ENCODE peak calls at places on chromosomes 7 and 10, in ten cellular contexts. A is hepatic stellate cell; O is foreskin fibroblast; S is hypothalamus; Z is WERI-Rb-1; M is activated CD4-positive, alpha-beta memory T cell treated with anti-CD3 and anti-CD28 coated beads for 36 hours; W is left colon; Y is NCI-H510A treated with DMSO at 0.1 percent for 48 hours; I is T-cell; Q is A172. R is an unnamed sample.
A peak's percentile ranks its signal among the peaks of the same experiment; 100 is the strongest.

GRCh38 chr7:138835087-138835486 is 37.1 kb upstream of the ATP6V0A4 start:
- DNase-seq in A (no peak), O (no peak), S (no peak), Z (no peak), M (no peak), W (no peak), Y (no peak), I (no peak), Q (no peak), R (no peak)

GRCh38 chr7:86644282-86645173 is 819 bp downstream of the GRM3 start:
- DNase-seq in A (no peak), O (no peak), S (peak; percentile 52), Z (no peak), M (no peak), W (no peak), Y (no peak), I (no peak), Q (no peak), R (no peak)

GRCh38 chr7:121992046-121992445 is 119.1 kb downstream of the PTPRZ1 start:
- DNase-seq in A (no peak), O (no peak), S (no peak), Z (no peak), M (no peak), W (no peak), Y (no peak), I (no peak), Q (no peak), R (no peak)

GRCh38 chr7:101362334-101363195 is at the start of gene COL26A1:
- DNase-seq in A (peak; percentile 47), O (peak; percentile 56), S (no peak), Z (peak; percentile 61), M (peak; percentile 20), W (no peak), Y (no peak), I (no peak), Q (no peak), R (no peak)

GRCh38 chr7:38476764-38477163 is 154.4 kb downstream of the AMPH start:
- DNase-seq in A (no peak), O (no peak), S (no peak), Z (no peak), M (no peak), W (no peak), Y (no peak), I (no peak), Q (no peak), R (no peak)

GRCh38 chr10:46558411-46559185 is 2.1 kb upstream of the GPRIN2 start:
- DNase-seq in A (no peak), O (no peak), S (no peak), Z (peak; percentile 4), M (peak; percentile 9), W (peak; percentile 60), Y (peak; percentile 64), I (no peak), Q (no peak), R (no peak)

GRCh38 chr10:7662522-7662921 is 4.2 kb downstream of the ITIH5 start:
- DNase-seq in A (no peak), O (no peak), S (no peak), Z (no peak), M (no peak), W (no peak), Y (no peak), I (no peak), Q (no peak), R (no peak)

GRCh38 chr7:82517059-82517458 is 73.5 kb upstream of the CACNA2D1 start:
- DNase-seq in A (no peak), O (no peak), S (no peak), Z (no peak), M (no peak), W (no peak), Y (no peak), I (no peak), Q (no peak), R (no peak)

GRCh38 chr10:46287846-46288480 is 1.2 kb downstream of the ANTXRL start:
- DNase-seq in A (no peak), O (no peak), S (no peak), Z (no peak), M (peak; percentile 2), W (no peak), Y (no peak), I (no peak), Q (no peak), R (no peak)

GRCh38 chr7:102918865-102919264 is 6.1 kb downstream of the LRRC17 start:
- DNase-seq in A (no peak), O (no peak), S (no peak), Z (no peak), M (no peak), W (no peak), Y (no peak), I (no peak), Q (no peak), R (no peak)

GRCh38 chr10:191703-192518 is 56.7 kb downstream of the ZMYND11 start:
- DNase-seq in A (no peak), O (peak; percentile 87), S (no peak), Z (no peak), M (no peak), W (no peak), Y (no peak), I (no peak), Q (no peak), R (no peak)

GRCh38 chr10:90960355-90960814 is 39.5 kb upstream of the ANKRD1 start:
- DNase-seq in A (peak; percentile 71), O (peak; percentile 96), S (no peak), Z (no peak), M (no peak), W (no peak), Y (no peak), I (no peak), Q (peak; percentile 97), R (no peak)

GRCh38 chr7:98300595-98301372 is 19.3 kb downstream of the BRI3 start:
- DNase-seq in A (no peak), O (no peak), S (no peak), Z (no peak), M (no peak), W (no peak), Y (no peak), I (no peak), Q (no peak), R (no peak)

GRCh38 chr10:14751576-14752330 is 22.9 kb downstream of the FAM107B start:
- DNase-seq in A (peak; percentile 14), O (peak; percentile 61), S (no peak), Z (peak; percentile 16), M (no peak), W (peak; percentile 54), Y (no peak), I (no peak), Q (no peak), R (no peak)